ENCODE peak calls at places on chromosomes 2 and 18, in nine cellular contexts. One of them, this sample, is unnamed.

GRCh38 chr2:182717451-182718215 is 1.6 kb downstream of the DNAJC10 start:
- DNase-seq in prostate gland: no peak
- DNase-seq in upper lobe of left lung: no peak
- DNase-seq in IMR-90: no peak
- DNase-seq in adrenal gland: no peak
- DNase-seq in cardiac muscle cell: no peak
- DNase-seq in kidney: no peak
- DNase-seq in aorta: no peak
- DNase-seq in OCI-LY7: peak; percentile 78
- DNase-seq in this sample: no peak

GRCh38 chr2:197011777-197012641 is 85.5 kb upstream of the PGAP1 start:
- DNase-seq in kidney: no peak
- DNase-seq in cardiac muscle cell: peak; percentile 64
- DNase-seq in IMR-90: peak; percentile 53
- DNase-seq in aorta: no peak
- DNase-seq in prostate gland: no peak
- DNase-seq in OCI-LY7: peak; percentile 71
- DNase-seq in adrenal gland: peak; percentile 31
- DNase-seq in upper lobe of left lung: no peak
- DNase-seq in this sample: no peak

GRCh38 chr18:22710628-22711380 is 222.3 kb upstream of the RBBP8 start:
- DNase-seq in OCI-LY7: no peak
- DNase-seq in upper lobe of left lung: peak; percentile 60
- DNase-seq in aorta: peak; percentile 84
- DNase-seq in kidney: peak; percentile 77
- DNase-seq in IMR-90: peak; percentile 64
- DNase-seq in cardiac muscle cell: peak; percentile 71
- DNase-seq in prostate gland: no peak
- DNase-seq in adrenal gland: peak; percentile 43
- DNase-seq in this sample: peak; percentile 40

GRCh38 chr2:241818229-241818942 is 9.4 kb downstream of the NEU4 start:
- DNase-seq in aorta: no peak
- DNase-seq in adrenal gland: peak; percentile 10
- DNase-seq in IMR-90: no peak
- DNase-seq in OCI-LY7: no peak
- DNase-seq in upper lobe of left lung: peak; percentile 78
- DNase-seq in prostate gland: no peak
- DNase-seq in cardiac muscle cell: no peak
- DNase-seq in kidney: peak; percentile 57
- DNase-seq in this sample: no peak

GRCh38 chr2:20617081-20617575 is 33.8 kb downstream of the HS1BP3 start:
- DNase-seq in aorta: peak; percentile 89
- DNase-seq in prostate gland: no peak
- DNase-seq in IMR-90: no peak
- DNase-seq in upper lobe of left lung: peak; percentile 72
- DNase-seq in OCI-LY7: no peak
- DNase-seq in cardiac muscle cell: peak; percentile 72
- DNase-seq in adrenal gland: peak; percentile 82
- DNase-seq in kidney: peak; percentile 94
- DNase-seq in this sample: peak; percentile 94

GRCh38 chr2:37322368-37322767 is 2.3 kb downstream of the PRKD3 start:
- DNase-seq in upper lobe of left lung: no peak
- DNase-seq in IMR-90: peak; percentile 43
- DNase-seq in prostate gland: no peak
- DNase-seq in kidney: no peak
- DNase-seq in cardiac muscle cell: peak; percentile 69
- DNase-seq in adrenal gland: no peak
- DNase-seq in OCI-LY7: peak; percentile 50
- DNase-seq in aorta: no peak
- DNase-seq in this sample: no peak

GRCh38 chr2:179049203-179049545 is 763 bp downstream of the CCDC141 start:
- DNase-seq in upper lobe of left lung: no peak
- DNase-seq in adrenal gland: no peak
- DNase-seq in aorta: no peak
- DNase-seq in kidney: no peak
- DNase-seq in IMR-90: no peak
- DNase-seq in OCI-LY7: peak; percentile 13
- DNase-seq in cardiac muscle cell: no peak
- DNase-seq in prostate gland: no peak
- DNase-seq in this sample: no peak

GRCh38 chr18:45688113-45688512 is 35.9 kb upstream of the SLC14A1 start:
- DNase-seq in adrenal gland: no peak
- DNase-seq in prostate gland: no peak
- DNase-seq in aorta: no peak
- DNase-seq in IMR-90: peak; percentile 48
- DNase-seq in cardiac muscle cell: peak; percentile 23
- DNase-seq in kidney: no peak
- DNase-seq in OCI-LY7: no peak
- DNase-seq in upper lobe of left lung: no peak
- DNase-seq in this sample: no peak

GRCh38 chr2:173983414-173983871 is 18.3 kb upstream of the SP3 start:
- DNase-seq in aorta: no peak
- DNase-seq in IMR-90: peak; percentile 42
- DNase-seq in cardiac muscle cell: peak; percentile 66
- DNase-seq in adrenal gland: no peak
- DNase-seq in OCI-LY7: no peak
- DNase-seq in prostate gland: no peak
- DNase-seq in kidney: no peak
- DNase-seq in upper lobe of left lung: no peak
- DNase-seq in this sample: no peak

GRCh38 chr2:173984866-173985588 is 19.9 kb upstream of the SP3 start:
- DNase-seq in OCI-LY7: no peak
- DNase-seq in adrenal gland: no peak
- DNase-seq in cardiac muscle cell: no peak
- DNase-seq in IMR-90: no peak
- DNase-seq in aorta: no peak
- DNase-seq in upper lobe of left lung: no peak
- DNase-seq in prostate gland: peak; percentile 43
- DNase-seq in kidney: no peak
- DNase-seq in this sample: no peak

GRCh38 chr2:173982918-173983317 is 17.7 kb upstream of the SP3 start:
- DNase-seq in IMR-90: peak; percentile 56
- DNase-seq in cardiac muscle cell: peak; percentile 80
- DNase-seq in upper lobe of left lung: no peak
- DNase-seq in aorta: no peak
- DNase-seq in prostate gland: peak; percentile 75
- DNase-seq in adrenal gland: no peak
- DNase-seq in kidney: no peak
- DNase-seq in OCI-LY7: no peak
- DNase-seq in this sample: peak; percentile 63

GRCh38 chr2:173986805-173987204 is 21.6 kb upstream of the SP3 start:
- DNase-seq in cardiac muscle cell: no peak
- DNase-seq in adrenal gland: no peak
- DNase-seq in kidney: no peak
- DNase-seq in upper lobe of left lung: no peak
- DNase-seq in OCI-LY7: no peak
- DNase-seq in IMR-90: peak; percentile 43
- DNase-seq in aorta: no peak
- DNase-seq in prostate gland: no peak
- DNase-seq in this sample: no peak

DNA sequence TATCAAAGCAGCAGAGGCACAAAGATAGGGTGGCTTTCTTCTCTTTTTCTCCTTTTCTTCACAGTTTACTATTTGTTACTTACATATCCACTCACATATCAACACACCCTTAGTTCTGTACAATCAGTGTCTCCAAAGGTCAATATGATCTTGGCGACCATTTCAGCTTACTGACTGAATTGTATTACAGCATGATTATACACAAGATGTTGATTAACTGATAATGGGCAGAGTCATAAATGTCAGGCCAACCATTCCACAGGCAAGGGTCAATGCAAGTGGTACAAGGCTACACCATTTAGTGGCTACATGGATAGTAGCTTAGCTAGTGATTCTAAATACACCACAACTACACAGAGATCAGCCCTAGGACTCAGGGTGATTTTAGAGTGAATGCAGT is 20.4 kb upstream of the SP3 start:
- DNase-seq in OCI-LY7: no peak
- DNase-seq in cardiac muscle cell: no peak
- DNase-seq in prostate gland: no peak
- DNase-seq in kidney: no peak
- DNase-seq in aorta: no peak
- DNase-seq in upper lobe of left lung: no peak
- DNase-seq in adrenal gland: no peak
- DNase-seq in IMR-90: no peak
- DNase-seq in this sample: no peak
- H3K4me1 ChIP-seq in OCI-LY7: peaks cover 34% of the 10 kb centered on the region
- H3K4me1 ChIP-seq in cardiac muscle cell: no peaks in the 10 kb centered on the region
- H3K4me1 ChIP-seq in prostate gland: peaks cover 9% of the 10 kb centered on the region
- H3K4me1 ChIP-seq in kidney: peaks cover 8% of the 10 kb centered on the region
- H3K4me1 ChIP-seq in aorta: peaks cover 4% of the 10 kb centered on the region
- H3K4me1 ChIP-seq in upper lobe of left lung: peaks cover 17% of the 10 kb centered on the region
- H3K4me1 ChIP-seq in adrenal gland: peaks cover 11% of the 10 kb centered on the region
- H3K4me1 ChIP-seq in IMR-90: peaks cover 17% of the 10 kb centered on the region
- H3K4me1 ChIP-seq in this sample: peaks cover 20% of the 10 kb centered on the region

DNA sequence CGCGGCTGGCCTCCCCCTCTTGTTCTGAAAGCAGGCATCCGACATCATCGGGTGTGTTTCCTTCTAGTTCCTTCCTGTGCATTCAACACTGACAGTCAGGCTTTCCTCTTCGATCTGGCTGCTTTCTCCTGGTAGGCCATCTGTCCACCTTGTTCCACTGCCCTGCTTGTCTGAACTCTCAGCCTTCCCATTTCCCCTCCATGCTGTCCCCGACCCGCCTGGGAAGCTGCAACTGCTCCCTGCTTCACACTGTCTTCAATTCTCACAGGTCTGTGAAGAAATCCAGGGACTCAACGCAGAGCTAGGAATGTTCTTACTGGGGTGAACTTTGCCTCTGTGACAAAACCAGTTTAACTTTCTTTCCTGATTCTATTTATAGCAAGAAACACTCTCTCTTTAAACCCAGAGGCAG is 43.0 kb downstream of the KIF3C start:
- DNase-seq in cardiac muscle cell: no peak
- DNase-seq in OCI-LY7: no peak
- DNase-seq in aorta: no peak
- DNase-seq in IMR-90: no peak
- DNase-seq in prostate gland: no peak
- DNase-seq in kidney: peak; percentile 21
- DNase-seq in upper lobe of left lung: no peak
- DNase-seq in adrenal gland: no peak
- DNase-seq in this sample: no peak
- H3K27ac ChIP-seq in cardiac muscle cell: peak overlapping the region; percentile 16
- H3K27ac ChIP-seq in OCI-LY7: no peak overlapping the region
- H3K27ac ChIP-seq in aorta: no peak overlapping the region
- H3K27ac ChIP-seq in IMR-90: no peak overlapping the region
- H3K27ac ChIP-seq in prostate gland: peak overlapping the region; percentile 11
- H3K27ac ChIP-seq in kidney: no peak overlapping the region
- H3K27ac ChIP-seq in upper lobe of left lung: no peak overlapping the region
- H3K27ac ChIP-seq in adrenal gland: no peak overlapping the region
- H3K27ac ChIP-seq in this sample: no peak overlapping the region

GRCh38 chr2:46327627-46328026 is 30.4 kb downstream of the EPAS1 start:
- DNase-seq in aorta: no peak
- DNase-seq in cardiac muscle cell: no peak
- DNase-seq in OCI-LY7: no peak
- DNase-seq in IMR-90: no peak
- DNase-seq in kidney: no peak
- DNase-seq in adrenal gland: no peak
- DNase-seq in prostate gland: no peak
- DNase-seq in upper lobe of left lung: no peak
- DNase-seq in this sample: no peak

GRCh38 chr2:46326231-46326980 is 29.2 kb downstream of the EPAS1 start:
- DNase-seq in OCI-LY7: no peak
- DNase-seq in adrenal gland: peak; percentile 53
- DNase-seq in kidney: no peak
- DNase-seq in IMR-90: no peak
- DNase-seq in aorta: no peak
- DNase-seq in cardiac muscle cell: peak; percentile 72
- DNase-seq in upper lobe of left lung: no peak
- DNase-seq in prostate gland: no peak
- DNase-seq in this sample: no peak

GRCh38 chr2:46328316-46328715 is 31.1 kb downstream of the EPAS1 start:
- DNase-seq in OCI-LY7: no peak
- DNase-seq in upper lobe of left lung: no peak
- DNase-seq in prostate gland: no peak
- DNase-seq in aorta: no peak
- DNase-seq in cardiac muscle cell: no peak
- DNase-seq in kidney: no peak
- DNase-seq in IMR-90: no peak
- DNase-seq in adrenal gland: no peak
- DNase-seq in this sample: no peak

GRCh38 chr2:46323671-46324207 is 26.5 kb downstream of the EPAS1 start:
- DNase-seq in cardiac muscle cell: no peak
- DNase-seq in kidney: no peak
- DNase-seq in prostate gland: no peak
- DNase-seq in IMR-90: no peak
- DNase-seq in upper lobe of left lung: no peak
- DNase-seq in OCI-LY7: no peak
- DNase-seq in adrenal gland: no peak
- DNase-seq in aorta: no peak
- DNase-seq in this sample: no peak

DNA sequence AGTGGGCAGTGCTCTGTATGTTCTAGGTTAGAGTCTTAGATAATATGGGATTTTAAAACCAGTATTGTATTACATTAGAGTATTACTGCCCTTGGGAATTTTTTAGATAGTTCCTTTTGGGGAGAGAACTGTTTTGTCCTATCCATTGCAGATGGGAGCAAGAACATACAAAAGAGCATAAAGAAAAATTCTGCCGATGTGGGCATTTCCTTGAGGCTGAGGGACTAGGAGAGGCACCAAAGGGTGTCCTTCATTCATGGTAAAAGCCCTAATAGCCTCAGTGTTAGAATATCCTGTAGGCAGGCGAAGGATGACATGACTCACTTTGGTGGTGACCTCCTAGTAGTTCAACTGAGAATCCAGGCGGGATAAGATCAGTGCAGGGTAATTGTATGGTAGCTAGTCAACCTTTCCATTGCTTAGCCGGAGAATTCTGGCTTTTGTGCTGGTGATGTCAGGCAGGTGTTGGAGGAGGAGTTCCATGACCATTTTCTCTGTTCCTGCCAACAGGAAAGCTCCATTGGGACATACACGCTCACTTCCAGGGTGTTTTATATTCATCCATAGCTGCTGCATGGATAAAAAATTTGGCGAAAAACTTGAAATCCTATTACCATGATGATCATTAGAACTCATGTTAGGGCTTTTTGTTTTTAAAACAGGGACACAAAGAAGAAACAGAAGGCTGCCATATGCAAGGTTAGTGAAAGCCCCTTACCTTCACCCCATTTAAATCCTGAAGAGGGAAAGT is 28.1 kb downstream of the EPAS1 start:
- DNase-seq in cardiac muscle cell: peak; percentile 50
- DNase-seq in OCI-LY7: no peak
- DNase-seq in adrenal gland: no peak
- DNase-seq in prostate gland: no peak
- DNase-seq in upper lobe of left lung: no peak
- DNase-seq in IMR-90: peak; percentile 60
- DNase-seq in aorta: no peak
- DNase-seq in kidney: no peak
- DNase-seq in this sample: no peak
- H3K4me1 ChIP-seq in cardiac muscle cell: no peaks in the 10 kb centered on the region
- H3K4me1 ChIP-seq in OCI-LY7: no peaks in the 10 kb centered on the region
- H3K4me1 ChIP-seq in adrenal gland: peaks cover 51% of the 10 kb centered on the region
- H3K4me1 ChIP-seq in prostate gland: no peaks in the 10 kb centered on the region
- H3K4me1 ChIP-seq in upper lobe of left lung: peaks cover 89% of the 10 kb centered on the region
- H3K4me1 ChIP-seq in IMR-90: peaks cover 31% of the 10 kb centered on the region
- H3K4me1 ChIP-seq in aorta: peaks cover 8% of the 10 kb centered on the region
- H3K4me1 ChIP-seq in kidney: peaks cover 50% of the 10 kb centered on the region
- H3K4me1 ChIP-seq in this sample: peaks cover 23% of the 10 kb centered on the region

GRCh38 chr2:237140689-237141285 is 55.1 kb downstream of the COPS8 start:
- DNase-seq in kidney: no peak
- DNase-seq in aorta: no peak
- DNase-seq in prostate gland: no peak
- DNase-seq in OCI-LY7: no peak
- DNase-seq in upper lobe of left lung: no peak
- DNase-seq in adrenal gland: no peak
- DNase-seq in cardiac muscle cell: no peak
- DNase-seq in IMR-90: no peak
- DNase-seq in this sample: no peak

GRCh38 chr2:237143118-237143517 is 57.4 kb downstream of the COPS8 start:
- DNase-seq in kidney: no peak
- DNase-seq in prostate gland: no peak
- DNase-seq in upper lobe of left lung: no peak
- DNase-seq in IMR-90: no peak
- DNase-seq in adrenal gland: no peak
- DNase-seq in cardiac muscle cell: no peak
- DNase-seq in OCI-LY7: no peak
- DNase-seq in aorta: no peak
- DNase-seq in this sample: no peak

GRCh38 chr2:237139123-237139675 is 53.5 kb downstream of the COPS8 start:
- DNase-seq in kidney: no peak
- DNase-seq in cardiac muscle cell: no peak
- DNase-seq in IMR-90: no peak
- DNase-seq in OCI-LY7: no peak
- DNase-seq in aorta: no peak
- DNase-seq in adrenal gland: no peak
- DNase-seq in upper lobe of left lung: no peak
- DNase-seq in prostate gland: no peak
- DNase-seq in this sample: no peak

GRCh38 chr2:237143676-237144440 is 58.2 kb downstream of the COPS8 start:
- DNase-seq in kidney: no peak
- DNase-seq in upper lobe of left lung: no peak
- DNase-seq in aorta: no peak
- DNase-seq in prostate gland: no peak
- DNase-seq in adrenal gland: no peak
- DNase-seq in IMR-90: peak; percentile 67
- DNase-seq in OCI-LY7: no peak
- DNase-seq in cardiac muscle cell: peak; percentile 71
- DNase-seq in this sample: no peak

DNA sequence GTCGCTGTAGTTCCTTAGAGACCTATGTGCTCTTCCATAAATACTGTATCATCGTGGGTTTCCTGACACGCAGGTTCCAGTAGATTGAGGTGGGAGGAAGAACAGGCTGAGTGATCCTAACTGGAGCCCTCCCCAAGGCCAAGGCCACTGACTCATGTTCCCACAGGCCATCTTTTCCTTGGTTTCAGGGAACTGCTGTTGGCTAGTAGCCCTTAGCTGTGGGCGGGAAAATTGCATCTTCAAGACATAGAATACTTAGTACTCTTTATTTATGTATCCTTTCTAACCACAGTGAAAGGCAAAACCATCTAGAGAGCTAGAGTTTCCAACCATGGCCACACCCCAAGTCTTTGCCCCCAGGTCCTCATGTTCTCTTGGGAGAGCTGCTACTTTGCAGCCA is 55.9 kb downstream of the COPS8 start:
- DNase-seq in aorta: no peak
- DNase-seq in cardiac muscle cell: peak; percentile 41
- DNase-seq in kidney: no peak
- DNase-seq in prostate gland: no peak
- DNase-seq in IMR-90: peak; percentile 92
- DNase-seq in upper lobe of left lung: no peak
- DNase-seq in OCI-LY7: no peak
- DNase-seq in adrenal gland: no peak
- DNase-seq in this sample: no peak
- H3K27ac ChIP-seq in aorta: no peak overlapping the region
- H3K27ac ChIP-seq in cardiac muscle cell: no peak overlapping the region
- H3K27ac ChIP-seq in kidney: no peak overlapping the region
- H3K27ac ChIP-seq in prostate gland: no peak overlapping the region
- H3K27ac ChIP-seq in IMR-90: no peak overlapping the region
- H3K27ac ChIP-seq in upper lobe of left lung: no peak overlapping the region
- H3K27ac ChIP-seq in OCI-LY7: no peak overlapping the region
- H3K27ac ChIP-seq in adrenal gland: no peak overlapping the region
- H3K27ac ChIP-seq in this sample: no peak overlapping the region